ENCODE peak calls at places on chromosomes 3 and 15, in six cellular contexts. One of them, this sample, is unnamed.

GRCh38 chr3:197022405-197023231 is 7.0 kb downstream of the MELTF start:
- DNase-seq in RWPE1: no peak
- DNase-seq in activated naive CD8-positive, alpha-beta T cell treated with anti-CD3 and anti-CD28 coated beads, Interleukin-2, amount 50 U/mL, for 24 hours: no peak
- DNase-seq in activated CD4-positive, alpha-beta T cell treated with anti-CD3 and anti-CD28 coated beads for 48 hours: no peak
- DNase-seq in stimulated activated CD4-positive, alpha-beta T cell treated with anti-CD3 and anti-CD28 coated beads, Interleukin-15, amount 100 ng/mL, for 1 hour: no peak
- DNase-seq in astrocyte: no peak
- DNase-seq in this sample: no peak

GRCh38 chr3:49804141-49805041 is 1.3 kb downstream of the INKA1 start:
- DNase-seq in activated CD4-positive, alpha-beta T cell treated with anti-CD3 and anti-CD28 coated beads for 48 hours: no peak
- DNase-seq in activated naive CD8-positive, alpha-beta T cell treated with anti-CD3 and anti-CD28 coated beads, Interleukin-2, amount 50 U/mL, for 24 hours: no peak
- DNase-seq in astrocyte: no peak
- DNase-seq in RWPE1: no peak
- DNase-seq in stimulated activated CD4-positive, alpha-beta T cell treated with anti-CD3 and anti-CD28 coated beads, Interleukin-15, amount 100 ng/mL, for 1 hour: no peak
- DNase-seq in this sample: no peak

GRCh38 chr3:63458405-63458804 is 180.3 kb downstream of the SYNPR start:
- DNase-seq in RWPE1: no peak
- DNase-seq in activated CD4-positive, alpha-beta T cell treated with anti-CD3 and anti-CD28 coated beads for 48 hours: no peak
- DNase-seq in activated naive CD8-positive, alpha-beta T cell treated with anti-CD3 and anti-CD28 coated beads, Interleukin-2, amount 50 U/mL, for 24 hours: no peak
- DNase-seq in stimulated activated CD4-positive, alpha-beta T cell treated with anti-CD3 and anti-CD28 coated beads, Interleukin-15, amount 100 ng/mL, for 1 hour: no peak
- DNase-seq in astrocyte: no peak
- DNase-seq in this sample: no peak

GRCh38 chr3:136787226-136787793 is 31.6 kb upstream of the SLC35G2 start:
- DNase-seq in activated naive CD8-positive, alpha-beta T cell treated with anti-CD3 and anti-CD28 coated beads, Interleukin-2, amount 50 U/mL, for 24 hours: peak
- DNase-seq in stimulated activated CD4-positive, alpha-beta T cell treated with anti-CD3 and anti-CD28 coated beads, Interleukin-15, amount 100 ng/mL, for 1 hour: no peak
- DNase-seq in RWPE1: no peak
- DNase-seq in astrocyte: peak
- DNase-seq in activated CD4-positive, alpha-beta T cell treated with anti-CD3 and anti-CD28 coated beads for 48 hours: peak
- DNase-seq in this sample: peak

GRCh38 chr3:127750226-127751031 is 71.9 kb downstream of the MGLL start:
- DNase-seq in stimulated activated CD4-positive, alpha-beta T cell treated with anti-CD3 and anti-CD28 coated beads, Interleukin-15, amount 100 ng/mL, for 1 hour: no peak
- DNase-seq in astrocyte: peak
- DNase-seq in activated naive CD8-positive, alpha-beta T cell treated with anti-CD3 and anti-CD28 coated beads, Interleukin-2, amount 50 U/mL, for 24 hours: no peak
- DNase-seq in activated CD4-positive, alpha-beta T cell treated with anti-CD3 and anti-CD28 coated beads for 48 hours: peak
- DNase-seq in RWPE1: peak
- DNase-seq in this sample: no peak

GRCh38 chr3:60351481-60351880 is 899.8 kb downstream of the FHIT start:
- DNase-seq in astrocyte: no peak
- DNase-seq in activated naive CD8-positive, alpha-beta T cell treated with anti-CD3 and anti-CD28 coated beads, Interleukin-2, amount 50 U/mL, for 24 hours: no peak
- DNase-seq in RWPE1: no peak
- DNase-seq in stimulated activated CD4-positive, alpha-beta T cell treated with anti-CD3 and anti-CD28 coated beads, Interleukin-15, amount 100 ng/mL, for 1 hour: no peak
- DNase-seq in activated CD4-positive, alpha-beta T cell treated with anti-CD3 and anti-CD28 coated beads for 48 hours: no peak
- DNase-seq in this sample: no peak

GRCh38 chr15:58748787-58749531 is 548 bp downstream of the ADAM10 start:
- DNase-seq in astrocyte: no peak
- DNase-seq in activated naive CD8-positive, alpha-beta T cell treated with anti-CD3 and anti-CD28 coated beads, Interleukin-2, amount 50 U/mL, for 24 hours: peak
- DNase-seq in RWPE1: no peak
- DNase-seq in stimulated activated CD4-positive, alpha-beta T cell treated with anti-CD3 and anti-CD28 coated beads, Interleukin-15, amount 100 ng/mL, for 1 hour: no peak
- DNase-seq in activated CD4-positive, alpha-beta T cell treated with anti-CD3 and anti-CD28 coated beads for 48 hours: peak
- DNase-seq in this sample: peak

GRCh38 chr3:38843898-38844297 is 27.9 kb upstream of the SCN10A start:
- DNase-seq in activated naive CD8-positive, alpha-beta T cell treated with anti-CD3 and anti-CD28 coated beads, Interleukin-2, amount 50 U/mL, for 24 hours: no peak
- DNase-seq in astrocyte: peak
- DNase-seq in RWPE1: peak
- DNase-seq in activated CD4-positive, alpha-beta T cell treated with anti-CD3 and anti-CD28 coated beads for 48 hours: no peak
- DNase-seq in stimulated activated CD4-positive, alpha-beta T cell treated with anti-CD3 and anti-CD28 coated beads, Interleukin-15, amount 100 ng/mL, for 1 hour: no peak
- DNase-seq in this sample: peak

GRCh38 chr3:83934208-83935150 is 1024.3 kb upstream of the CADM2 start:
- DNase-seq in astrocyte: peak
- DNase-seq in stimulated activated CD4-positive, alpha-beta T cell treated with anti-CD3 and anti-CD28 coated beads, Interleukin-15, amount 100 ng/mL, for 1 hour: no peak
- DNase-seq in RWPE1: peak
- DNase-seq in activated naive CD8-positive, alpha-beta T cell treated with anti-CD3 and anti-CD28 coated beads, Interleukin-2, amount 50 U/mL, for 24 hours: no peak
- DNase-seq in activated CD4-positive, alpha-beta T cell treated with anti-CD3 and anti-CD28 coated beads for 48 hours: no peak
- DNase-seq in this sample: no peak

This sample was measured in erythroblast.